ENCODE peak calls at places on chromosomes 7 and 10, in five cellular contexts. One of them, this sample, is unnamed.

GRCh38 chr7:142722289-142722794 is 26.9 kb upstream of the PRSS1 start:
- DNase-seq in K562: no peak
- DNase-seq in HCT116: no peak
- DNase-seq in GM12878: no peak
- DNase-seq in H1: no peak
- DNase-seq in this sample: no peak

GRCh38 chr7:43112941-43113621 is 634 bp downstream of the HECW1 start:
- DNase-seq in K562: peak; percentile 11
- DNase-seq in HCT116: no peak
- DNase-seq in GM12878: no peak
- DNase-seq in H1: peak; percentile 81
- DNase-seq in this sample: no peak

GRCh38 chr7:2523461-2523905 is 3.9 kb downstream of the LFNG start:
- DNase-seq in K562: no peak
- DNase-seq in HCT116: no peak
- DNase-seq in GM12878: no peak
- DNase-seq in H1: peak; percentile 83
- DNase-seq in this sample: no peak

GRCh38 chr7:83648464-83649241 is at the start of gene SEMA3E:
- DNase-seq in K562: peak; percentile 2
- DNase-seq in HCT116: peak; percentile 15
- DNase-seq in GM12878: no peak
- DNase-seq in H1: peak; percentile 54
- DNase-seq in this sample: no peak

GRCh38 chr7:12747687-12748306 is 60.4 kb downstream of the ARL4A start:
- DNase-seq in K562: peak; percentile 92
- DNase-seq in HCT116: no peak
- DNase-seq in GM12878: no peak
- DNase-seq in H1: no peak
- DNase-seq in this sample: no peak

GRCh38 chr10:124865676-124866075 is 64.1 kb downstream of the ABRAXAS2 start:
- DNase-seq in K562: no peak
- DNase-seq in HCT116: no peak
- DNase-seq in GM12878: no peak
- DNase-seq in H1: no peak
- DNase-seq in this sample: no peak

GRCh38 chr10:124737708-124738107 is 6.5 kb downstream of the FAM53B start:
- DNase-seq in K562: no peak
- DNase-seq in HCT116: no peak
- DNase-seq in GM12878: no peak
- DNase-seq in H1: peak; percentile 38
- DNase-seq in this sample: no peak

GRCh38 chr7:27140108-27140842 is 3.2 kb downstream of the HOXA5 start:
- DNase-seq in K562: no peak
- DNase-seq in HCT116: no peak
- DNase-seq in GM12878: no peak
- DNase-seq in H1: peak; percentile 32
- DNase-seq in this sample: no peak

GRCh38 chr10:60197206-60197605 is 192.5 kb downstream of the ANK3 start:
- DNase-seq in K562: no peak
- DNase-seq in HCT116: no peak
- DNase-seq in GM12878: no peak
- DNase-seq in H1: no peak
- DNase-seq in this sample: no peak

GRCh38 chr7:155402941-155403340 is 55.0 kb upstream of the EN2 start:
- DNase-seq in K562: no peak
- DNase-seq in HCT116: no peak
- DNase-seq in GM12878: no peak
- DNase-seq in H1: no peak
- DNase-seq in this sample: no peak

GRCh38 chr7:28280516-28280915 is 99.9 kb upstream of the JAZF1 start:
- DNase-seq in K562: no peak
- DNase-seq in HCT116: no peak
- DNase-seq in GM12878: no peak
- DNase-seq in H1: no peak
- DNase-seq in this sample: no peak

GRCh38 chr10:30186371-30186875 is 127.0 kb upstream of the JCAD start:
- DNase-seq in K562: peak; percentile 10
- DNase-seq in HCT116: no peak
- DNase-seq in GM12878: no peak
- DNase-seq in H1: no peak
- DNase-seq in this sample: peak; percentile 64

GRCh38 chr7:151174246-151175046 is 7.0 kb upstream of the GBX1 start:
- DNase-seq in K562: no peak
- DNase-seq in HCT116: no peak
- DNase-seq in GM12878: no peak
- DNase-seq in H1: peak; percentile 84
- DNase-seq in this sample: no peak

GRCh38 chr10:33661580-33662269 is 327.3 kb upstream of the NRP1 start:
- DNase-seq in K562: no peak
- DNase-seq in HCT116: no peak
- DNase-seq in GM12878: no peak
- DNase-seq in H1: no peak
- DNase-seq in this sample: peak; percentile 41

GRCh38 chr10:132062181-132062515 is 3.6 kb upstream of the JAKMIP3 start:
- DNase-seq in K562: no peak
- DNase-seq in HCT116: no peak
- DNase-seq in GM12878: no peak
- DNase-seq in H1: no peak
- DNase-seq in this sample: no peak

GRCh38 chr7:77393261-77393660 is 22.9 kb downstream of the GSAP start:
- DNase-seq in K562: no peak
- DNase-seq in HCT116: peak; percentile 62
- DNase-seq in GM12878: peak; percentile 85
- DNase-seq in H1: no peak
- DNase-seq in this sample: no peak

GRCh38 chr7:83640240-83640639 is 8.7 kb downstream of the SEMA3E start:
- DNase-seq in K562: no peak
- DNase-seq in HCT116: no peak
- DNase-seq in GM12878: no peak
- DNase-seq in H1: no peak
- DNase-seq in this sample: no peak

GRCh38 chr10:92239185-92239599 is 51.7 kb downstream of the CPEB3 start:
- DNase-seq in K562: no peak
- DNase-seq in HCT116: no peak
- DNase-seq in GM12878: no peak
- DNase-seq in H1: no peak
- DNase-seq in this sample: no peak

GRCh38 chr10:92241158-92241500 is 49.7 kb downstream of the CPEB3 start:
- DNase-seq in K562: peak; percentile 45
- DNase-seq in HCT116: no peak
- DNase-seq in GM12878: no peak
- DNase-seq in H1: no peak
- DNase-seq in this sample: peak; percentile 24

GRCh38 chr10:92238586-92239098 is 52.2 kb downstream of the CPEB3 start:
- DNase-seq in K562: peak; percentile 47
- DNase-seq in HCT116: no peak
- DNase-seq in GM12878: no peak
- DNase-seq in H1: no peak
- DNase-seq in this sample: peak; percentile 40

GRCh38 chr10:92240289-92241157 is 50.4 kb downstream of the CPEB3 start:
- DNase-seq in K562: peak; percentile 57
- DNase-seq in HCT116: no peak
- DNase-seq in GM12878: peak; percentile 53
- DNase-seq in H1: peak; percentile 47
- DNase-seq in this sample: peak; percentile 75

DNA sequence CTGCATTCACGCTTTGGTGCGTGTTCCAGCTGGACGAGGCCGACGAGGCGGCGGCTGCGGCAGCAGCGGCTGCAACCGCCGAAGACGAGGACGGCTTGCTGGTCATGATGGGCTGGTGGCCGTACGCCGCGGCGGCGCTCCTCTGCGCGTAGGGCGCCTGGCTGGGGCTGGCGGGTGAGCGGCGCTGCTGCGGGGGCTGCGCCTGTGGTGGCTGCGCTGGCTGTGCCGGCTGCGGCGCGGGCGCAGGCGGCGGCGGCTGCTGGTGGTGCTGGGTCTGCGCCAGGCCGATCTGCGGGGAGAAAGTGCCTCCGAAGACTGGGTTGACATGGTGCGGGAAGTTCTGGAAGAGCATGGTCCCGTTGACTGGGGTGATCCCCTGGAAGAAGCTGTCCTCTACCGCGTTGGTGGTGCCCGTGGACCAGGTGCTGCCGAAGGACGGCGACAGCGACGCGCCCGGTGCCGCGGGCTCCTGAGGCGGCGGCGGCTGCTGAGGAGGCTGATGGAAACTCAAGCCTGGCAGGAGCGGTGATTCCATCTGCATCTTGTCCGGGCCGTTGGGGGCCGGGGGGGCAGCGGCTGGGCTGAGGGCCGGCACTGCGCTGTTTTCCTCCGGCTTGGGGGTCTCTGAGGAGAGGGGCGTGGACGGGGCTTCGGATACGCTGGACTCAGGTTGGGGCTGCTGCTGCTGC is 51.1 kb downstream of the CPEB3 start:
- DNase-seq in K562: no peak
- DNase-seq in HCT116: no peak
- DNase-seq in GM12878: no peak
- DNase-seq in H1: peak; percentile 72
- DNase-seq in this sample: no peak
- TF ChIP-seq EZH2 in K562: no peak
- TF ChIP-seq EZH2 in HCT116: no peak
- TF ChIP-seq EZH2 in GM12878: no peak
- TF ChIP-seq EZH2 in H1: peak; percentile 76
- TF ChIP-seq EZH2 in this sample: no peak

DNA sequence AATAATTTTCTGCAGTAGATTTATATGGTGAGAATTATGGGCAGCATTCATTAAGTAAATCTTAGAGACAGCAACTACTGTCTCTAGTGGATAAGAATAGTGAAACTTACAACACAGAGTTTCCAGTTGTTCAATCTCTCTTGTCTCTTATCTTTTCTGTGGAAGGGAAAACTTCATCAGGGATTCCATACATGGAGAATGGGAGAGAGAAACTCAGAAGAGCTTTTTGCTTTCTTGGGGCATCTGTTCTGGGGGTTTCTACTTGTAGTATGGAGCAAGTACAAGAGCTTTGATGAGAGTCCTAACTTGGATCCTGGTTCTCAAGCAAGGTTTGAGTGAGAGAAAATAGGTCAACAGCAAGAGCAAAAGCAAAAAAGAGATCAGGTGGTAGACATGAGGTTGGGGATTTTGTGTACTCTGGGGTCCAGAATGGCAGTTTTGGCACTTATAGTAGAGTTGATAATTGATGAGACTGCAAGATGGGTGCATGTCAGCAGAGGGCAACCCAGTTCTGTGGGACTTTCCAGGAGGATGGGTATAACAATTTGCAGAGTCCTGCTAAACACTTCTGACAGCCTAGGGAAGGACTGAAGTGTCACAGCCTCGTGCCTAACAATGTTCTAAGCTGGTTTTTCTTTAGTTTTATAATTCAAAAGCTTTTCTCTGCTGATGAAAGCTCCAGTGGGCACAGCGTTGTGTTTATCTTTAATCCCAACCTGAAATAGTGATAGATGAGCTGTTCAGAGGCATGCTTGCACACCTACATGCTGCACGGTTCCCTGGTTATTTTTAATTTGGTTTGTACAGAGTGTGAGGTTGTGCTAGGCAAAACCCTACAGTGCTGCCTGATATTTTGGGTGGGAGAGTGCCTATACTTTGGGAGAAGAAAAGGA is 32.0 kb upstream of the STRIP2 start:
- DNase-seq in K562: peak; percentile 70
- DNase-seq in HCT116: no peak
- DNase-seq in GM12878: peak; percentile 43
- DNase-seq in H1: no peak
- DNase-seq in this sample: no peak
- TF ChIP-seq ATF3 in K562: no peak
- TF ChIP-seq ATF3 in HCT116: no peak
- TF ChIP-seq ATF3 in GM12878: no peak
- TF ChIP-seq ATF3 in H1: no peak
- TF ChIP-seq ATF3 in this sample: no peak

DNA sequence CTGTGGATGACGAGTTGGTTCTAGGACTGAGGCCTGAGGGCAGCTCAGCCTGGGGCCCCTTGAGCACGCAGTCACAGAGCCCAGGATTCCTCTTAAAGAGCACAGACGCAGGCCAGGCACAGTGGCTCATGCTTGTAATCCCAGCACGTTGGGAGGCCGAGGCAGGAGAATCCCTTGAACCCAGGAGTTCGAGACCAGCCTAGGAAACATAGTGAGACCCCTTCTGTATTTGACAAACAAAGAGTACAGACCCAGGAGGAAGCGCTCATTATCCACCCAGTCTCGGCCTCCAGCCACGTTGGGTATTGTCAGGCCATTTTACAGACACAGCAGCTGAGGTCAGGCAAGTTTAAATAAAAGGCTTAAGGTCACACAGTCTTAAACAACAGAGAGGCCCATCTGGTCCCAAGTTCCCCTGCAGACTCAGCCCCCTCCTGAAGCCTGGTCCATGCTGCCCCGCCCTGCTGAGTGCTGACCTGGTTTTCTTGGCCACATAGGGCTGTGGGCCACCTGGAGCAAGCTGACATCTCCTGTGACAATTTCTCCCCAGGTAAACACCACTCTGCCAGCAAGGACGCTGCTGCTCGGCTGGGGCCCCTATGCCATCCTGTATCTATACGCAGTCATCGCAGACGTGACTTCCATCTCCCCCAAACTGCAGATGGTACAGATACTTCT is 12.6 kb downstream of the RGR start:
- DNase-seq in K562: no peak
- DNase-seq in HCT116: no peak
- DNase-seq in GM12878: no peak
- DNase-seq in H1: no peak
- DNase-seq in this sample: no peak
- TF ChIP-seq CTCF in K562: no peak
- TF ChIP-seq CTCF in HCT116: no peak
- TF ChIP-seq CTCF in GM12878: no peak
- TF ChIP-seq CTCF in H1: no peak
- TF ChIP-seq CTCF in this sample: no peak

GRCh38 chr10:22344204-22344603 is 1.1 kb upstream of the SPAG6 start:
- DNase-seq in K562: no peak
- DNase-seq in HCT116: no peak
- DNase-seq in GM12878: no peak
- DNase-seq in H1: no peak
- DNase-seq in this sample: no peak
- TF ChIP-seq EZH2 in K562: no peak
- TF ChIP-seq EZH2 in HCT116: no peak
- TF ChIP-seq EZH2 in GM12878: no peak
- TF ChIP-seq EZH2 in H1: no peak
- TF ChIP-seq EZH2 in this sample: no peak

GRCh38 chr10:114131094-114131493 is 42.9 kb downstream of the CCDC186 start:
- DNase-seq in K562: no peak
- DNase-seq in HCT116: no peak
- DNase-seq in GM12878: peak; percentile 9
- DNase-seq in H1: no peak
- DNase-seq in this sample: no peak
- TF ChIP-seq ATF3 in K562: no peak
- TF ChIP-seq ATF3 in HCT116: no peak
- TF ChIP-seq ATF3 in GM12878: no peak
- TF ChIP-seq ATF3 in H1: no peak
- TF ChIP-seq ATF3 in this sample: no peak

GRCh38 chr7:4484545-4484944 is 197.6 kb upstream of the FOXK1 start:
- DNase-seq in K562: no peak
- DNase-seq in HCT116: no peak
- DNase-seq in GM12878: no peak
- DNase-seq in H1: no peak
- DNase-seq in this sample: no peak

GRCh38 chr7:4483851-4484250 is 198.2 kb upstream of the FOXK1 start:
- DNase-seq in K562: no peak
- DNase-seq in HCT116: no peak
- DNase-seq in GM12878: no peak
- DNase-seq in H1: no peak
- DNase-seq in this sample: no peak

GRCh38 chr7:4479367-4480039 is 202.6 kb upstream of the FOXK1 start:
- DNase-seq in K562: peak; percentile 74
- DNase-seq in HCT116: peak; percentile 73
- DNase-seq in GM12878: no peak
- DNase-seq in H1: peak; percentile 51
- DNase-seq in this sample: peak; percentile 72
- TF ChIP-seq CTCF in K562: peak; percentile 53
- TF ChIP-seq CTCF in HCT116: peak; percentile 61
- TF ChIP-seq CTCF in GM12878: peak; percentile 11
- TF ChIP-seq CTCF in H1: peak; percentile 48
- TF ChIP-seq CTCF in this sample: peak; percentile 77